ENCODE peak calls at places on chromosomes 4 and X, in seven cellular contexts. B is neuronal stem cell, J is IMR-90, M is mesenchymal stem cell, O is H1, F is H9, D is trophoblast cell. I is an unnamed sample.

GRCh38 chr4:100695871-100696270 is 178.0 kb upstream of the EMCN start:
- DNase-seq in B (no peak), J (no peak), M (no peak), O (no peak), F (no peak), D (peak; percentile 15), I (no peak)

GRCh38 chr4:165635951-165636350 is 237.1 kb upstream of the TLL1 start:
- DNase-seq in B (no peak), J (no peak), M (no peak), O (no peak), F (no peak), D (no peak), I (no peak)

GRCh38 chr4:163269874-163270273 is 62.5 kb downstream of the NPY1R start:
- DNase-seq in B (no peak), J (no peak), M (no peak), O (no peak), F (no peak), D (no peak), I (peak; percentile 18)

GRCh38 chr4:997375-998071 is 4.3 kb upstream of the SLC26A1 start:
- DNase-seq in B (no peak), J (no peak), M (peak; percentile 16), O (no peak), F (no peak), D (no peak), I (no peak)

GRCh38 chr4:10173039-10173753 is 56.6 kb upstream of the WDR1 start:
- DNase-seq in B (no peak), J (peak; percentile 59), M (no peak), O (no peak), F (peak; percentile 41), D (peak; percentile 80), I (peak; percentile 67)

GRCh38 chr4:105352826-105353225 is 121.0 kb downstream of the PPA2 start:
- DNase-seq in B (no peak), J (peak; percentile 56), M (peak; percentile 38), O (no peak), F (no peak), D (no peak), I (peak; percentile 11)

GRCh38 chr4:157389751-157390150 is 169.2 kb downstream of the GRIA2 start:
- DNase-seq in B (no peak), J (no peak), M (no peak), O (no peak), F (no peak), D (no peak), I (no peak)

GRCh38 chr4:147846318-147847135 is 114.6 kb downstream of the ARHGAP10 start:
- DNase-seq in B (no peak), J (no peak), M (no peak), O (no peak), F (no peak), D (no peak), I (no peak)

GRCh38 chr4:37453361-37454262 is 209.1 kb downstream of the NWD2 start:
- DNase-seq in B (peak; percentile 43), J (no peak), M (peak; percentile 19), O (no peak), F (peak; percentile 79), D (peak; percentile 86), I (peak; percentile 75)

GRCh38 chrX:119041175-119041574 is 31.6 kb upstream of the CT47C1 start:
- DNase-seq in B (no peak), J (peak; percentile 88), M (peak; percentile 89), O (no peak), F (no peak), D (no peak), I (peak; percentile 34)

GRCh38 chrX:19602866-19603620 is 87.7 kb upstream of the MAP3K15 start:
- DNase-seq in B (no peak), J (peak; percentile 82), M (peak; percentile 67), O (no peak), F (no peak), D (peak; percentile 78), I (peak; percentile 85)

GRCh38 chrX:22323541-22323940 is 50.8 kb downstream of the CBLL2 start:
- DNase-seq in B (no peak), J (peak; percentile 77), M (peak; percentile 66), O (no peak), F (no peak), D (no peak), I (no peak)

GRCh38 chr4:72568959-72569718 is at the start of gene ADAMTS3:
- DNase-seq in B (peak; percentile 76), J (peak; percentile 33), M (peak; percentile 77), O (peak; percentile 43), F (peak; percentile 90), D (peak; percentile 42), I (peak; percentile 95)

GRCh38 chr4:62588671-62589070 is 1388.5 kb downstream of the ADGRL3 start:
- DNase-seq in B (no peak), J (no peak), M (no peak), O (no peak), F (no peak), D (no peak), I (no peak)

GRCh38 chrX:63275127-63275526 is 76.0 kb downstream of the SPIN4 start:
- DNase-seq in B (no peak), J (peak; percentile 10), M (peak; percentile 0), O (no peak), F (peak; percentile 35), D (peak; percentile 3), I (peak; percentile 34)

GRCh38 chr4:120009731-120010130 is 56.9 kb downstream of the MAD2L1 start:
- DNase-seq in B (no peak), J (peak; percentile 96), M (peak; percentile 93), O (no peak), F (no peak), D (peak; percentile 84), I (no peak)

GRCh38 chrX:38868941-38869378 is 67.7 kb downstream of the MID1IP1 start:
- DNase-seq in B (no peak), J (peak; percentile 75), M (peak; percentile 86), O (no peak), F (no peak), D (peak; percentile 13), I (no peak)

GRCh38 chr4:70564033-70564432 is 28.0 kb upstream of the AMBN start:
- DNase-seq in B (no peak), J (no peak), M (no peak), O (no peak), F (no peak), D (no peak), I (peak; percentile 37)

GRCh38 chr4:70559924-70560323 is 32.1 kb upstream of the AMBN start:
- DNase-seq in B (no peak), J (no peak), M (no peak), O (no peak), F (no peak), D (no peak), I (no peak)

GRCh38 chr4:70556856-70557255 is 35.2 kb upstream of the AMBN start:
- DNase-seq in B (no peak), J (peak; percentile 3), M (no peak), O (no peak), F (no peak), D (peak; percentile 14), I (no peak)

DNA sequence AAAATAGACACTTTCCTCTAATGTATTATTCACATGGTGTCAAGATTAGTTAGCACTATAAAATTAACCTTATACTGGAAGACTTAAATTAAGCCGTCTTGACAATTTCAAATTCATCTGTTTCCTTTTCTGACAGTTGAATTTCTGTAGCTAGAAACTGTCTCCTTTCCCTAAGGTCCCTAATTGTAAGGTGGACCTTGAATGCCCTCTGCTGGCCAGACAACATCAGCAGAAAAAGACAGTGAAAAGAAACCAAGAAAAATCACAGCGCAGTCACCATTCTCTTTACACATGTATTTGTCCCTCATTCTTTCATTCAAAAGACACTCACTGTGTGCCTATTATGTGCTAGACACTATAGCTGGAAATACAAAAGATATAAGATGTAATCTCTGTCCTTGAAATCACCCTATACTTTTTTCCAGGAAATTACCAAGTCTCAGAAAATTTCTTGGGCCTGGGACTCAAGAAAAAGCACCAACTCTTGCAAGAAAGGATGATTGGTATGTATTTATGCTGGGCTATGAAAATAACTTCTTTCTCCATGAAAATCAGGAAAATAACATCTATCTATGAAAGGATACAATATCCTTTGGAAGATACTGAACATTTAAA is 32.7 kb upstream of the AMBN start:
- DNase-seq in B (peak; percentile 57), J (peak; percentile 34), M (peak; percentile 43), O (no peak), F (no peak), D (peak; percentile 13), I (peak; percentile 56)
- H2BK120ac ChIP-seq in B (no peak overlapping the region), J (no peak overlapping the region), M (no peak overlapping the region), O (no peak overlapping the region), F (no peak overlapping the region), D (no peak overlapping the region), I (no peak overlapping the region)

GRCh38 chr4:83231620-83232056 is 53.0 kb downstream of the COQ2 start:
- DNase-seq in B (no peak), J (no peak), M (peak; percentile 53), O (no peak), F (no peak), D (peak; percentile 73), I (no peak)
- H3K27ac ChIP-seq in B (no peak overlapping the region), J (no peak overlapping the region), M (no peak overlapping the region), O (no peak overlapping the region), F (no peak overlapping the region), D (no peak overlapping the region), I (no peak overlapping the region)

DNA sequence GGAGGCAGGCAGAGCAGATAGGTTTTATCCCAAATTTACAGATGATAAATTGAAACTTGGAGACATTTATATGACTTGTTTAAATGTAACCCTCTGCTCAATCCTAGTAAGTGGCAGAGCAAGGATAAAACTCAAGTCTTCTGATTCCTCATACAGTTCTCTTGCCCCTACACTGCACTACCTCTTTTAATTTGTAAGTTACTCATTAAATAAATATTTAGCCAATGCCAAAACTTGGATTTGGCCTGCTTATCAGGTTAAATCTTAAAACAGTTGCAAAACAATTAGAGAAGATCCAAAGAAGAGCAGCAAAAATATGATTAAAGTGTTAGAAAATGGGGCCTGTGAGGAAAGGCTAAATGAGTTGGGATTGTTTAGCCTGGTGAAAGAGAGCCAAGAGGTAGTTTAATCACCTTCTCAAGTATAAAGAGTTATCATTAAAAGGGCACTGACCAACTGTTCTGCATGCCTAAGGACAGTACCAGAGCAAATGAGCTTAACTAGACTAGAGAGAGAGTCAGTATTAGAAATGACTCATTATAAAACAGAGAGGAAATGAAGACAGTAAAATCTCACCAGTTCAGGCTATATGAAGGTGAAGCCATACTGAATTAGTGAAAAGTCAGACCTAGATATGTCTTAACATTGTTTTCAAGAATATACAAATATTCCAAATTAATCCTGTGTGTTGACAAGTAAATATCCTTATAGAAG is 146.3 kb downstream of the GRIA3 start:
- DNase-seq in B (no peak), J (no peak), M (no peak), O (no peak), F (no peak), D (no peak), I (no peak)
- H2BK120ac ChIP-seq in B (no peak overlapping the region), J (no peak overlapping the region), M (no peak overlapping the region), O (no peak overlapping the region), F (no peak overlapping the region), D (no peak overlapping the region), I (no peak overlapping the region)

GRCh38 chrX:1031521-1032430 is 180.7 kb downstream of the CRLF2 start:
- DNase-seq in B (no peak), J (no peak), M (no peak), O (no peak), F (peak; percentile 30), D (no peak), I (no peak)

GRCh38 chrX:1034717-1035116 is 177.7 kb downstream of the CRLF2 start:
- DNase-seq in B (no peak), J (no peak), M (no peak), O (no peak), F (no peak), D (no peak), I (no peak)

GRCh38 chrX:1041051-1041450 is 171.4 kb downstream of the CRLF2 start:
- DNase-seq in B (no peak), J (no peak), M (no peak), O (no peak), F (no peak), D (no peak), I (no peak)

GRCh38 chrX:1029494-1029893 is 183.0 kb downstream of the CRLF2 start:
- DNase-seq in B (no peak), J (no peak), M (no peak), O (no peak), F (no peak), D (no peak), I (no peak)

GRCh38 chrX:1035206-1035605 is 177.2 kb downstream of the CRLF2 start:
- DNase-seq in B (no peak), J (no peak), M (no peak), O (no peak), F (no peak), D (no peak), I (no peak)
- H3K27ac ChIP-seq in B (no peak overlapping the region), J (no peak overlapping the region), M (no peak overlapping the region), O (no peak overlapping the region), F (no peak overlapping the region), D (no peak overlapping the region), I (no peak overlapping the region)

I was measured in mesendoderm.